ENCODE peak calls at places on chromosomes 2 and 18, in ten cellular contexts. Z is hepatocyte; D is Peyer's patch; K is right atrium auricular region; R is EH; Y is heart left ventricle; L is stimulated activated CD4-positive, alpha-beta T cell treated with anti-CD3 and anti-CD28 coated beads, Interleukin-15, amount 100 ng/mL, for 1 hour; B is activated T-helper 1 cell treated with anti-CD3 and anti-CD28 coated beads, Interleukin-12 subunit alpha, Interleukin-12 subunit beta, Interleukin-2, Interleukin-4 antibody, amounts not matched to agents 30 ng/mL and 10 ng/mL and 1 ng/mL, durations not matched to agents 14 hours and 24 hours and 36 hours; N is HS-27A; S is mucosa of descending colon. J is an unnamed sample.

GRCh38 chr2:26670171-26670570 is 22.4 kb upstream of the KCNK3 start:
- DNase-seq in Z (peak; percentile 36), D (no peak), K (no peak), R (peak; percentile 37), Y (no peak), L (no peak), B (no peak), N (no peak), S (no peak), J (no peak)

GRCh38 chr2:222076978-222077690 is 221.7 kb downstream of the PAX3 start:
- DNase-seq in Z (no peak), D (no peak), K (no peak), R (peak; percentile 14), Y (no peak), L (no peak), B (no peak), N (no peak), S (no peak), J (no peak)

GRCh38 chr18:58320907-58321561 is 277.0 kb downstream of the NEDD4L start:
- DNase-seq in Z (no peak), D (no peak), K (no peak), R (peak; percentile 4), Y (no peak), L (no peak), B (no peak), N (no peak), S (no peak), J (no peak)

GRCh38 chr18:71398530-71398929 is 1109.7 kb downstream of the SOCS6 start:
- DNase-seq in Z (peak; percentile 10), D (no peak), K (no peak), R (no peak), Y (no peak), L (no peak), B (no peak), N (no peak), S (peak; percentile 16), J (no peak)

GRCh38 chr2:240930631-240931318 is 24.6 kb downstream of the CROCC2 start:
- DNase-seq in Z (no peak), D (peak; percentile 36), K (peak; percentile 36), R (no peak), Y (peak; percentile 13), L (no peak), B (no peak), N (no peak), S (no peak), J (no peak)

GRCh38 chr2:177393381-177393780 is 808 bp downstream of the AGPS start:
- DNase-seq in Z (peak; percentile 28), D (no peak), K (no peak), R (no peak), Y (no peak), L (no peak), B (no peak), N (no peak), S (peak; percentile 35), J (peak; percentile 20)

GRCh38 chr2:198296665-198297308 is 492.4 kb downstream of the PLCL1 start:
- DNase-seq in Z (peak; percentile 79), D (no peak), K (no peak), R (peak; percentile 50), Y (peak; percentile 37), L (no peak), B (peak; percentile 20), N (no peak), S (no peak), J (no peak)

GRCh38 chr2:231597014-231597611 is 4.4 kb downstream of the TEX44 start:
- DNase-seq in Z (no peak), D (no peak), K (no peak), R (peak; percentile 54), Y (peak; percentile 56), L (no peak), B (no peak), N (no peak), S (no peak), J (no peak)

GRCh38 chr18:36724591-36725001 is 104.2 kb downstream of the TPGS2 start:
- DNase-seq in Z (no peak), D (no peak), K (peak; percentile 57), R (peak; percentile 21), Y (peak; percentile 42), L (no peak), B (no peak), N (no peak), S (no peak), J (peak; percentile 22)

GRCh38 chr2:31526946-31527345 is 53.8 kb downstream of the SRD5A2 start:
- DNase-seq in Z (peak; percentile 25), D (no peak), K (no peak), R (peak; percentile 28), Y (no peak), L (no peak), B (no peak), N (no peak), S (no peak), J (no peak)

GRCh38 chr2:205732314-205732713 is 50.0 kb downstream of the NRP2 start:
- DNase-seq in Z (no peak), D (no peak), K (no peak), R (no peak), Y (no peak), L (no peak), B (no peak), N (no peak), S (no peak), J (no peak)

GRCh38 chr2:133411857-133412256 is 156.4 kb downstream of the NCKAP5 start:
- DNase-seq in Z (no peak), D (no peak), K (no peak), R (no peak), Y (no peak), L (no peak), B (no peak), N (no peak), S (no peak), J (no peak)

GRCh38 chr18:5417342-5417741 is 121.8 kb upstream of the ZBTB14 start:
- DNase-seq in Z (peak; percentile 50), D (no peak), K (no peak), R (no peak), Y (peak; percentile 33), L (no peak), B (no peak), N (no peak), S (no peak), J (no peak)

GRCh38 chr2:127145255-127145899 is 38.4 kb upstream of the BIN1 start:
- DNase-seq in Z (no peak), D (no peak), K (peak; percentile 54), R (peak; percentile 74), Y (no peak), L (no peak), B (no peak), N (peak; percentile 66), S (no peak), J (no peak)

GRCh38 chr2:74414913-74415761 is 6.3 kb downstream of the C2orf81 start:
- DNase-seq in Z (no peak), D (no peak), K (peak; percentile 70), R (peak; percentile 41), Y (peak; percentile 73), L (no peak), B (no peak), N (no peak), S (peak; percentile 67), J (no peak)

GRCh38 chr2:72576861-72577260 is 249.0 kb downstream of the EXOC6B start:
- DNase-seq in Z (no peak), D (no peak), K (no peak), R (peak; percentile 64), Y (no peak), L (no peak), B (no peak), N (no peak), S (no peak), J (no peak)

GRCh38 chr2:199463000-199463692 is 5.4 kb upstream of the SATB2 start:
- DNase-seq in Z (peak; percentile 85), D (peak; percentile 96), K (no peak), R (peak; percentile 68), Y (peak; percentile 60), L (no peak), B (no peak), N (no peak), S (peak; percentile 96), J (peak; percentile 82)

GRCh38 chr2:96396095-96396494 is 60.5 kb downstream of the NCAPH start:
- DNase-seq in Z (no peak), D (no peak), K (peak; percentile 58), R (no peak), Y (peak; percentile 57), L (no peak), B (no peak), N (no peak), S (no peak), J (no peak)

GRCh38 chr2:233426619-233427342 is 72.5 kb downstream of the DGKD start:
- DNase-seq in Z (no peak), D (no peak), K (peak; percentile 30), R (peak; percentile 89), Y (no peak), L (no peak), B (no peak), N (no peak), S (no peak), J (peak; percentile 18)

GRCh38 chr18:52694804-52695203 is 354.8 kb downstream of the DCC start:
- DNase-seq in Z (peak; percentile 28), D (no peak), K (no peak), R (no peak), Y (no peak), L (no peak), B (no peak), N (no peak), S (no peak), J (no peak)

GRCh38 chr2:100041946-100042345 is 100.4 kb downstream of the AFF3 start:
- DNase-seq in Z (no peak), D (no peak), K (no peak), R (no peak), Y (no peak), L (no peak), B (no peak), N (no peak), S (no peak), J (no peak)

GRCh38 chr18:34297287-34297686 is 72.6 kb upstream of the NOL4 start:
- DNase-seq in Z (no peak), D (no peak), K (no peak), R (no peak), Y (no peak), L (no peak), B (no peak), N (no peak), S (no peak), J (no peak)

GRCh38 chr2:211344289-211344688 is 787.9 kb downstream of the CPS1 start:
- DNase-seq in Z (no peak), D (no peak), K (no peak), R (no peak), Y (no peak), L (no peak), B (no peak), N (no peak), S (no peak), J (no peak)

GRCh38 chr2:16257001-16257724 is 316.8 kb downstream of the MYCN start:
- DNase-seq in Z (no peak), D (no peak), K (no peak), R (no peak), Y (no peak), L (no peak), B (no peak), N (no peak), S (no peak), J (no peak)

GRCh38 chr2:200929334-200930249 is 33.9 kb downstream of the ORC2 start:
- DNase-seq in Z (no peak), D (no peak), K (no peak), R (peak; percentile 8), Y (no peak), L (no peak), B (no peak), N (no peak), S (no peak), J (no peak)

GRCh38 chr2:190930411-190930810 is 49.8 kb downstream of the GLS start:
- DNase-seq in Z (no peak), D (no peak), K (no peak), R (no peak), Y (no peak), L (no peak), B (no peak), N (no peak), S (no peak), J (no peak)

GRCh38 chr2:3605013-3605961 is 10.4 kb downstream of the COLEC11 start:
- DNase-seq in Z (no peak), D (peak; percentile 38), K (peak; percentile 40), R (no peak), Y (peak; percentile 53), L (no peak), B (no peak), N (no peak), S (no peak), J (peak; percentile 49)

GRCh38 chr2:183264890-183265535 is 140.8 kb downstream of the NUP35 start:
- DNase-seq in Z (no peak), D (no peak), K (no peak), R (no peak), Y (no peak), L (no peak), B (no peak), N (no peak), S (no peak), J (no peak)